ENCODE peak calls at places on chromosomes 1 and 21, in six cellular contexts. K, L, P, V, N and D are unnamed samples.

GRCh38 chr1:101302831-101303511 is 66.2 kb downstream of the S1PR1 start:
- DNase-seq in P (no peak), L (no peak), V (no peak), K (no peak), N (no peak), D (peak)

GRCh38 chr1:200452850-200453543 is 43.2 kb upstream of the ZNF281 start:
- DNase-seq in P (peak), V (no peak), N (no peak), L (no peak), K (no peak), D (no peak)

GRCh38 chr1:53348491-53349368 is 20.9 kb upstream of the LRP8 start:
- DNase-seq in K (peak), N (no peak), V (peak), P (no peak), L (no peak), D (no peak)

GRCh38 chr1:83546863-83547262 is 452.1 kb downstream of the TTLL7 start:
- DNase-seq in K (peak), V (no peak), P (peak), N (no peak), L (no peak), D (no peak)

GRCh38 chr21:42468511-42469131 is 27.4 kb downstream of the RSPH1 start:
- DNase-seq in K (no peak), V (peak), N (no peak), L (no peak), P (peak), D (no peak)

GRCh38 chr1:43284711-43285110 is 670 bp downstream of the C1orf210 start:
- DNase-seq in K (no peak), V (peak), N (no peak), L (no peak), P (no peak), D (no peak)

GRCh38 chr1:53799141-53799540 is 39.0 kb downstream of the NDC1 start:
- DNase-seq in K (no peak), P (peak), L (no peak), N (no peak), V (no peak), D (peak)

GRCh38 chr1:28885472-28885877 is 28.9 kb upstream of the EPB41 start:
- DNase-seq in P (no peak), V (no peak), L (no peak), N (no peak), K (no peak), D (no peak)

GRCh38 chr1:165356876-165357275 is 361 bp upstream of the LMX1A start:
- DNase-seq in P (no peak), N (no peak), L (no peak), V (no peak), K (no peak), D (no peak)

GRCh38 chr1:205939690-205940330 is 3.4 kb downstream of the SLC26A9 start:
- DNase-seq in N (peak), K (no peak), V (no peak), P (no peak), L (no peak), D (no peak)

GRCh38 chr1:121518726-121519041 is 333.9 kb downstream of the SRGAP2C start:
- DNase-seq in P (no peak), N (no peak), L (no peak), V (no peak), K (no peak), D (no peak)

GRCh38 chr1:3372317-3372716 is 82.1 kb upstream of the ARHGEF16 start:
- DNase-seq in N (no peak), K (no peak), L (peak), V (no peak), P (no peak), D (no peak)

GRCh38 chr1:66549017-66549416 is 15.1 kb downstream of the SGIP1 start:
- DNase-seq in K (no peak), P (no peak), L (no peak), N (no peak), V (no peak), D (no peak)

GRCh38 chr1:8450312-8450711 is 132.4 kb downstream of the SLC45A1 start:
- DNase-seq in N (no peak), P (no peak), V (no peak), L (no peak), K (no peak), D (no peak)

GRCh38 chr21:43810505-43811261 is 21.3 kb downstream of the RRP1 start:
- DNase-seq in V (peak), N (peak), K (peak), P (peak), L (peak), D (peak)

GRCh38 chr1:78333426-78334012 is 157.3 kb upstream of the PTGFR start:
- DNase-seq in V (no peak), N (peak), K (peak), P (peak), L (no peak), D (no peak)

GRCh38 chr1:113459279-113459678 is 69.0 kb downstream of the MAGI3 start:
- DNase-seq in P (peak), L (no peak), V (no peak), K (peak), N (no peak), D (peak)

GRCh38 chr1:110674337-110675059 is at the start of gene KCNA3:
- DNase-seq in V (peak), K (no peak), N (no peak), P (no peak), L (peak), D (no peak)

GRCh38 chr1:203361843-203362524 is 11.1 kb upstream of the FMOD start:
- DNase-seq in V (peak), L (no peak), K (peak), P (peak), N (peak), D (peak)

GRCh38 chr1:112614460-112615065 is 4.4 kb downstream of the ST7L start:
- DNase-seq in P (peak), N (peak), L (no peak), K (peak), V (no peak), D (peak)

GRCh38 chr1:85463666-85464496 is 1.1 kb downstream of the DDAH1 start:
- DNase-seq in K (no peak), P (peak), V (no peak), L (no peak), N (no peak), D (peak)

GRCh38 chr1:36372617-36373016 is 13.1 kb downstream of the STK40 start:
- DNase-seq in P (no peak), N (no peak), L (no peak), K (no peak), V (no peak), D (no peak)

GRCh38 chr1:147618077-147618569 is 52.2 kb downstream of the ACP6 start:
- DNase-seq in P (peak), V (no peak), N (no peak), L (no peak), K (no peak), D (no peak)

GRCh38 chr1:147771216-147772125 is 11.1 kb upstream of the GJA5 start:
- DNase-seq in L (no peak), P (no peak), K (no peak), V (no peak), N (no peak), D (no peak)

GRCh38 chr1:116942344-116942743 is 32.6 kb downstream of the PTGFRN start:
- DNase-seq in P (no peak), N (no peak), V (no peak), K (no peak), L (no peak), D (no peak)

GRCh38 chr1:200299571-200299970 is 110.3 kb downstream of the ZNF281 start:
- DNase-seq in N (no peak), L (no peak), K (no peak), P (no peak), V (no peak), D (no peak)

GRCh38 chr1:229964281-229964680 is 102.8 kb upstream of the GALNT2 start:
- DNase-seq in K (no peak), V (no peak), P (no peak), L (no peak), N (no peak), D (peak)

GRCh38 chr1:56301791-56302190 is 277.6 kb downstream of the PLPP3 start:
- DNase-seq in V (no peak), N (peak), L (no peak), P (peak), K (peak), D (peak)

GRCh38 chr1:235098547-235098946 is 30.1 kb downstream of the TOMM20 start:
- DNase-seq in K (no peak), L (no peak), P (no peak), V (peak), N (no peak), D (no peak)

GRCh38 chr1:235090406-235091069 is 38.1 kb downstream of the TOMM20 start:
- DNase-seq in K (no peak), L (no peak), V (peak), N (no peak), P (no peak), D (peak)

GRCh38 chr1:235095938-235096562 is 32.6 kb downstream of the TOMM20 start:
- DNase-seq in P (peak), K (peak), L (no peak), N (no peak), V (no peak), D (no peak)

GRCh38 chr1:235093013-235093618 is 35.5 kb downstream of the TOMM20 start:
- DNase-seq in L (no peak), N (peak), V (peak), P (peak), K (peak), D (peak)

DNA sequence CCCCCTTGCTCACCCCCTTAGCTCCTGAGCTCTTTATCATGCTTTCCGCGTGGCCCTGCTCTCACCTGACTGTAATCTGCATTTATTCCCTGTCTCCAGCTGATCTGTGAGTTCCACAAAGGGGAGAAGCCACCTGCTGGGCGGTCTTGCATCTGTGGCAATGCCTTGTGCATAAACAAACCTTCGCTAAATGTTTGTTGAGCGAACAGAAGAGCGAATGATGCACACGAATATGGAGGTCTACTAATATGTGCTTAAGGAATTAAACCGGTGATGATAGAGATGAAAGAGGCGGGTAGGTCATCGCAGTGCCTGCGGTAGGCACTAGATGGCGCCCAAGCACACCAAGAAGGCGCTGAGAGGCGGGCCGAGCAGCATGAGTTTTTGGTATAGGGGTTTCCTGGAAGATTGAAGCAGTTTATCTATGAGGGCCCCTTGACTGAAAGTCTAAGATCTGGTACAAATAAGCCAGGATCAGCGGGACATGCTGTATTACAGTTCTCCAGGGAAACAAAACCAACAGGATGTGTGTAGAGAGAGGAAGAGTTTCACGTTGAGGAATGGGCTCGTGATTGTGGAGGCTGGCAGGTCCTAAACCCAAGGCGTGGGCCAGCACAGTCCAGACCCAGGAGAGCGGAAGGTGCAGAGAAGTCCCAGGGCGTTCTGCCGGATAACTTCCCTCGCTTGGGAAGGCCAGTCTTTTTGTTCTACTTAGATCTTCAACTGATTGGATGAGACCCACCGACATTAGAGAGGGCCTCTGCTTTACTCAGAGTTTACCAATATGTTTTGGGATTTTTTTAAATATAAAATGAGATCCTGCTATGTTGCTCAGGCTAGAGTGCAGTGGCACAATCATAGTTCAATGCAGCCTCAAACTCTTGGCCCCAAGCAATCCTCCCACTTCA is 34.7 kb downstream of the TOMM20 start:
- DNase-seq in P (peak), K (peak), V (peak), N (peak), L (peak), D (peak)
- H3K4me3 ChIP-seq in P (peak), K (peak), V (no peak), N (no peak), L (no peak), D (peak)

DNA sequence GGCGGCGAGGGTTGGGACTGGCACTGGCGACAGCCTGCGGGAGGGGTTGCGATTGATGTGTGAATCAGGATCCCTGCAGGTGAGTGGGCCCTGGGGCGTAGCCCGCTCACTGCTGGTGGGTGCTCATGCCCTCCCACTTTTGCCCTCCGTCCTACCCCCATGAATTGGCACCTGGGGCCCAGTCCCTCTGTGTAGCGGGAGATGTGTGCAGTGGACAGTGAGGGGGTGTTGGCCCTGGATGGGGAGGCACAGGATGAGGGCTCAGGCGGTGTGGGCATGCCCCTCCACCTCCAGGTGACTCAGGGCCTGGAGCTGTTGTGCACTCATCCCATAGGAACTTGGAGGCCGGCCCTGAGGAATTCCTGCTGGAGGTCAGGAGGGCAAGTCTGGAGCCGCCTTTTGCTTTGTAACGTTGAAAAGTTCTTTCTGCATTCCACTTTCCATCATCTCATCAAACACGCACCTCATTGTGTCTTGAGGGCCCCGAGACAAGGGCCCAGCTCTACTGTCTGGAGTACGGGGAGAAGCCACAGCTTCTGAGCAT is 3.0 kb downstream of the PEAR1 start:
- DNase-seq in P (peak), V (no peak), K (peak), N (peak), L (no peak), D (peak)
- H3K4me3 ChIP-seq in P (no peak), V (no peak), K (no peak), N (peak), L (no peak), D (peak)

GRCh38 chr1:185316163-185317033 is 645 bp downstream of the IVNS1ABP start:
- DNase-seq in V (peak), K (peak), L (peak), N (peak), P (peak), D (peak)

GRCh38 chr1:185319152-185319501 is 2.1 kb upstream of the IVNS1ABP start:
- DNase-seq in K (no peak), N (no peak), V (no peak), P (no peak), L (no peak), D (no peak)

GRCh38 chr1:185317034-185317885 is at the start of gene IVNS1ABP:
- DNase-seq in N (peak), V (peak), K (peak), P (peak), L (peak), D (peak)

GRCh38 chr1:185318431-185319151 is 1.5 kb upstream of the IVNS1ABP start:
- DNase-seq in L (no peak), K (no peak), P (no peak), N (no peak), V (no peak), D (no peak)

GRCh38 chr1:185317886-185318310 is 855 bp upstream of the IVNS1ABP start:
- DNase-seq in V (peak), K (peak), P (peak), N (peak), L (peak), D (peak)
- H3K4me3 ChIP-seq in V (no peak), K (peak), P (peak), N (peak), L (peak), D (peak)

GRCh38 chr1:109397451-109398342 is at the start of gene SORT1:
- DNase-seq in K (peak), P (peak), N (peak), L (peak), V (peak), D (peak)

GRCh38 chr1:109396971-109397370 is 747 bp downstream of the SORT1 start:
- DNase-seq in V (no peak), K (no peak), L (no peak), N (no peak), P (no peak), D (peak)

GRCh38 chr1:109394591-109395281 is 3.0 kb downstream of the SORT1 start:
- DNase-seq in L (no peak), N (no peak), K (no peak), V (no peak), P (no peak), D (no peak)

GRCh38 chr1:109396513-109396839 is 1.2 kb downstream of the SORT1 start:
- DNase-seq in P (no peak), V (no peak), N (no peak), L (no peak), K (no peak), D (no peak)

GRCh38 chr1:109395602-109396512 is 1.9 kb downstream of the SORT1 start:
- DNase-seq in P (peak), N (peak), V (no peak), K (peak), L (no peak), D (peak)
- H3K4me3 ChIP-seq in P (peak), N (no peak), V (no peak), K (peak), L (no peak), D (peak)